ENCODE peak calls at places on chromosomes 12 and 14, in five cellular contexts. Q is dorsolateral prefrontal cortex, B is neuronal stem cell, Y is cardiac fibroblast, M is Peyer's patch. H is an unnamed sample.

GRCh38 chr12:41466762-41467270 is 278.7 kb downstream of the PDZRN4 start:
- DNase-seq in Q (no peak), B (no peak), Y (peak; percentile 32), M (no peak), H (no peak)

GRCh38 chr12:113302925-113303640 is 31.8 kb downstream of the SLC8B1 start:
- DNase-seq in Q (no peak), B (peak; percentile 58), Y (no peak), M (peak; percentile 24), H (no peak)

GRCh38 chr14:66709292-66709691 is 201.3 kb downstream of the GPHN start:
- DNase-seq in Q (no peak), B (no peak), Y (peak; percentile 40), M (no peak), H (no peak)

GRCh38 chr12:96878704-96879103 is 28.4 kb upstream of the NEDD1 start:
- DNase-seq in Q (no peak), B (no peak), Y (peak; percentile 79), M (no peak), H (no peak)

GRCh38 chr12:116233669-116234068 is 43.8 kb downstream of the MED13L start:
- DNase-seq in Q (no peak), B (no peak), Y (no peak), M (no peak), H (no peak)

GRCh38 chr12:114226241-114226928 is 179.6 kb downstream of the TBX5 start:
- DNase-seq in Q (no peak), B (no peak), Y (no peak), M (no peak), H (no peak)

GRCh38 chr14:104094709-104095425 is 9.4 kb downstream of the ASPG start:
- DNase-seq in Q (peak; percentile 81), B (peak; percentile 76), Y (peak; percentile 55), M (peak; percentile 38), H (no peak)

GRCh38 chr12:100024974-100025555 is 40.3 kb upstream of the ANKS1B start:
- DNase-seq in Q (no peak), B (no peak), Y (no peak), M (no peak), H (no peak)

GRCh38 chr14:56098021-56098420 is 20.2 kb upstream of the PELI2 start:
- DNase-seq in Q (no peak), B (no peak), Y (no peak), M (no peak), H (no peak)

GRCh38 chr12:9760699-9761406 is at the start of gene CD69:
- DNase-seq in Q (no peak), B (no peak), Y (no peak), M (peak; percentile 94), H (no peak)

GRCh38 chr12:29389295-29389919 is 8.4 kb upstream of the ERGIC2 start:
- DNase-seq in Q (no peak), B (no peak), Y (no peak), M (no peak), H (no peak)

GRCh38 chr12:27551172-27551840 is 27.3 kb downstream of the PPFIBP1 start:
- DNase-seq in Q (no peak), B (no peak), Y (no peak), M (no peak), H (no peak)

GRCh38 chr12:16473610-16474326 is 126.3 kb downstream of the MGST1 start:
- DNase-seq in Q (no peak), B (no peak), Y (peak; percentile 78), M (no peak), H (no peak)

GRCh38 chr12:68065163-68065562 is 75.9 kb downstream of the IFNG-AS1 start:
- DNase-seq in Q (no peak), B (no peak), Y (no peak), M (no peak), H (no peak)

GRCh38 chr12:68070957-68071356 is 81.7 kb downstream of the IFNG-AS1 start:
- DNase-seq in Q (no peak), B (no peak), Y (no peak), M (no peak), H (no peak)

GRCh38 chr12:68065687-68066086 is 76.4 kb downstream of the IFNG-AS1 start:
- DNase-seq in Q (no peak), B (no peak), Y (no peak), M (no peak), H (no peak)

GRCh38 chr12:68067762-68068376 is 78.6 kb downstream of the IFNG-AS1 start:
- DNase-seq in Q (no peak), B (no peak), Y (peak; percentile 1), M (no peak), H (no peak)

DNA sequence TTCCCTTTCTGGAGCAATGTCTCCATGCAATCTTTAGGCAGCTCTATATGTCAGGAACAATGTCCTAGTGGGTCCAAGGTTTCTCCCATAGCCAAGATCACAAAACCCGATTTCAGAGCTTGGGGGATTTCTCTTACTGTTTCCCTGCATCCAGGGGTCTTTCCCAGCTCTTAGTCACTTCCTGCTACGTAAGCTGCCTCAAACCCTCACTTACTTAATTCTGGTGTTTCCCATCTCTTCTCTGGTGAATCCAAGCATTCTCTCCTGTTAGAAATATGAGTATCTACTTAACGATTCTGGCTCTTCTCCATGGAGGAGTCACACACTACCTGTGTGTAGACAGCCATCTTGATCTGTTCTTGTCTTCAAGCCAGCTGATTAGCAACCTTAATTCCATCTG is 80.0 kb downstream of the IFNG-AS1 start:
- DNase-seq in Q (no peak), B (no peak), Y (no peak), M (no peak), H (no peak)
- H3K4me3 ChIP-seq in Q (no peak overlapping the region), B (no peak overlapping the region), Y (no peak overlapping the region), M (no peak overlapping the region), H (no peak overlapping the region)

GRCh38 chr12:76422154-76422877 is 74.1 kb upstream of the BBS10 start:
- DNase-seq in Q (no peak), B (no peak), Y (no peak), M (no peak), H (no peak)

GRCh38 chr12:76426160-76426559 is 77.9 kb upstream of the BBS10 start:
- DNase-seq in Q (no peak), B (no peak), Y (no peak), M (no peak), H (no peak)

GRCh38 chr12:76420221-76420620 is 72.0 kb upstream of the BBS10 start:
- DNase-seq in Q (no peak), B (no peak), Y (no peak), M (no peak), H (no peak)

GRCh38 chr12:76424941-76425340 is 76.7 kb upstream of the BBS10 start:
- DNase-seq in Q (no peak), B (no peak), Y (no peak), M (no peak), H (no peak)

DNA sequence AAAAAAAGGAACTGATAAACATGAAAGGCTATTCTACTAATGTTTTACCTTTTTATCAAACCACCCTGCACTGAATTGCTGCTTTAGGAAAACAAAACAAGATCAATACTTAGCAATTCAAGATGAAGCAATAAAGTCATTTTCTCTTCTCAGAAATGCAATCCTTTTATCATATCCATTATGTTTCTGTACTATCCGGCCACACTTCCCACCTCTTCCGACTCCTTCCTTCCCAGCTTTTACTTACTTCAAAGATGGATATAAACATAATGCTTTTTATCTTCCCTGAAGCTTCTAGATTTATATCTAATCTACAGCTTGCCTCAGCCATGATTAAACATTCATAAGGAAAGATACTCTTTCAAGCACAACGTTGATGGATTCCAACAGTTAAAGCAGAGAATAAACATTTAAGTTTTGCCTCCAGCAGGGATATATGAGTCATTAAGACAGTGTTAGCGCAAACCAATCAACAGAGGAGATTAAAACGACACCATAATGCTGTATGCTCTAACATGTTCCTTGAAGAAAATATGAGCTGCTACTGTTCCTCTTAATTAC is 74.7 kb upstream of the BBS10 start:
- DNase-seq in Q (no peak), B (no peak), Y (peak; percentile 48), M (no peak), H (no peak)
- H3K4me3 ChIP-seq in Q (peak overlapping the region; percentile 48), B (no peak overlapping the region), Y (no peak overlapping the region), M (no peak overlapping the region), H (no peak overlapping the region)

GRCh38 chr12:14007638-14008037 is 26.2 kb upstream of the GRIN2B start:
- DNase-seq in Q (no peak), B (no peak), Y (no peak), M (no peak), H (no peak)
- H3K4me3 ChIP-seq in Q (no peak overlapping the region), B (no peak overlapping the region), Y (no peak overlapping the region), M (no peak overlapping the region), H (no peak overlapping the region)

GRCh38 chr12:46577063-46577776 is 204.6 kb upstream of the SLC38A2 start:
- DNase-seq in Q (no peak), B (no peak), Y (no peak), M (no peak), H (no peak)

GRCh38 chr12:46574853-46575252 is 202.3 kb upstream of the SLC38A2 start:
- DNase-seq in Q (no peak), B (no peak), Y (no peak), M (no peak), H (no peak)

GRCh38 chr12:46580445-46580844 is 207.9 kb upstream of the SLC38A2 start:
- DNase-seq in Q (no peak), B (no peak), Y (no peak), M (no peak), H (no peak)

GRCh38 chr12:46579474-46579873 is 206.9 kb upstream of the SLC38A2 start:
- DNase-seq in Q (no peak), B (no peak), Y (no peak), M (no peak), H (no peak)

GRCh38 chr12:46578190-46578982 is 205.8 kb upstream of the SLC38A2 start:
- DNase-seq in Q (no peak), B (no peak), Y (no peak), M (no peak), H (no peak)
- H3K4me3 ChIP-seq in Q (no peak overlapping the region), B (no peak overlapping the region), Y (no peak overlapping the region), M (no peak overlapping the region), H (no peak overlapping the region)

GRCh38 chr14:61322799-61323290 is 1.5 kb downstream of the PRKCH start:
- DNase-seq in Q (no peak), B (no peak), Y (peak; percentile 14), M (no peak), H (no peak)
- H3K4me3 ChIP-seq in Q (peak overlapping the region; percentile 59), B (no peak overlapping the region), Y (peak overlapping the region; percentile 58), M (peak overlapping the region; percentile 54), H (peak overlapping the region; percentile 89)

DNA sequence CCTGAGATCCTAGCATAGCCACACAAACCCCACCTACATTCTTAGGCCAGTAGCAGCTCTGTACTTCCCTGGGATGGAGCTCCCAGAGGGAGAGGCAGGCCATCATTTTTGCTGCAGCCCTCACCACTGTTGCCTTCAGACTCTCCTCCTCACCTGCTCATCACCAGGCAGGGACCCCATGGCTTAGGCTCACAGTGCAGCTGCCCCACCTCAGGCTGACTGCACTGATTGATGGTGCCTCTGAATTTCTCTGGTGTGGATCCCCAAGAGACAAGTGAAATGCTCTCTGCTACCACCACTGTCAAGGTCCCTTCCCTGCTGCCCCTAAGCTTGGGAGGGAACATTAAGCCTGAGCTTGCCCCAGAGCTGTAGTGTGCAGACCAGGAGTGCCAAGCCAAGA is 76.2 kb downstream of the TMTC3 start:
- DNase-seq in Q (no peak), B (no peak), Y (no peak), M (no peak), H (no peak)
- H3K4me3 ChIP-seq in Q (no peak overlapping the region), B (no peak overlapping the region), Y (no peak overlapping the region), M (no peak overlapping the region), H (no peak overlapping the region)

H was measured in gastrocnemius medialis.